ENCODE peak calls at places on chromosomes 3 and 15, in five cellular contexts. One of them, this sample, is unnamed.
A peak's percentile ranks its signal among the peaks of the same experiment; 100 is the strongest.

GRCh38 chr3:152574461-152575079 is 260.4 kb upstream of the P2RY1 start:
- DNase-seq in IMR-90: peak; percentile 51
- DNase-seq in A549: peak; percentile 36
- DNase-seq in K562: peak; percentile 68
- DNase-seq in SK-N-SH: peak; percentile 33
- DNase-seq in this sample: peak; percentile 26

GRCh38 chr3:56878046-56878445 is 76.3 kb upstream of the ARHGEF3 start:
- DNase-seq in IMR-90: peak; percentile 24
- DNase-seq in A549: no peak
- DNase-seq in K562: peak; percentile 6
- DNase-seq in SK-N-SH: no peak
- DNase-seq in this sample: no peak

GRCh38 chr15:40534371-40534770 is 30.5 kb downstream of the CCDC32 start:
- DNase-seq in IMR-90: no peak
- DNase-seq in A549: no peak
- DNase-seq in K562: no peak
- DNase-seq in SK-N-SH: no peak
- DNase-seq in this sample: no peak

GRCh38 chr3:143228405-143228804 is 108.8 kb downstream of the CHST2 start:
- DNase-seq in IMR-90: no peak
- DNase-seq in A549: no peak
- DNase-seq in K562: no peak
- DNase-seq in SK-N-SH: no peak
- DNase-seq in this sample: no peak

GRCh38 chr15:52529289-52529929 is 729 bp upstream of the MYO5A start:
- DNase-seq in IMR-90: no peak
- DNase-seq in A549: no peak
- DNase-seq in K562: no peak
- DNase-seq in SK-N-SH: no peak
- DNase-seq in this sample: no peak

GRCh38 chr15:85164841-85165466 is 183.3 kb downstream of the PDE8A start:
- DNase-seq in IMR-90: no peak
- DNase-seq in A549: no peak
- DNase-seq in K562: no peak
- DNase-seq in SK-N-SH: no peak
- DNase-seq in this sample: no peak

GRCh38 chr15:74318376-74319137 is 48.9 kb downstream of the CYP11A1 start:
- DNase-seq in IMR-90: no peak
- DNase-seq in A549: no peak
- DNase-seq in K562: no peak
- DNase-seq in SK-N-SH: no peak
- DNase-seq in this sample: no peak

GRCh38 chr15:48149858-48150257 is 28.2 kb downstream of the MYEF2 start:
- DNase-seq in IMR-90: peak; percentile 83
- DNase-seq in A549: no peak
- DNase-seq in K562: no peak
- DNase-seq in SK-N-SH: no peak
- DNase-seq in this sample: no peak

GRCh38 chr3:34268032-34268760 is 469.8 kb downstream of the PDCD6IP start:
- DNase-seq in IMR-90: no peak
- DNase-seq in A549: no peak
- DNase-seq in K562: peak; percentile 27
- DNase-seq in SK-N-SH: no peak
- DNase-seq in this sample: no peak

GRCh38 chr15:80026310-80026709 is 33.2 kb upstream of the ZFAND6 start:
- DNase-seq in IMR-90: no peak
- DNase-seq in A549: no peak
- DNase-seq in K562: no peak
- DNase-seq in SK-N-SH: no peak
- DNase-seq in this sample: no peak

GRCh38 chr3:171561601-171562323 is 101.6 kb upstream of the TNIK start:
- DNase-seq in IMR-90: no peak
- DNase-seq in A549: no peak
- DNase-seq in K562: no peak
- DNase-seq in SK-N-SH: no peak
- DNase-seq in this sample: peak; percentile 36

GRCh38 chr3:8336456-8336855 is 165.2 kb upstream of the LMCD1 start:
- DNase-seq in IMR-90: no peak
- DNase-seq in A549: no peak
- DNase-seq in K562: peak; percentile 11
- DNase-seq in SK-N-SH: no peak
- DNase-seq in this sample: no peak

GRCh38 chr3:31364711-31365110 is 168.0 kb upstream of the STT3B start:
- DNase-seq in IMR-90: peak; percentile 75
- DNase-seq in A549: no peak
- DNase-seq in K562: peak; percentile 23
- DNase-seq in SK-N-SH: no peak
- DNase-seq in this sample: no peak

GRCh38 chr3:165185707-165186327 is 10.4 kb downstream of the SLITRK3 start:
- DNase-seq in IMR-90: peak; percentile 52
- DNase-seq in A549: no peak
- DNase-seq in K562: peak; percentile 66
- DNase-seq in SK-N-SH: peak; percentile 64
- DNase-seq in this sample: peak; percentile 0

GRCh38 chr3:180408654-180409053 is 193.3 kb upstream of the TTC14 start:
- DNase-seq in IMR-90: peak; percentile 51
- DNase-seq in A549: no peak
- DNase-seq in K562: no peak
- DNase-seq in SK-N-SH: no peak
- DNase-seq in this sample: no peak

GRCh38 chr3:59575113-59576001 is 525.5 kb upstream of the CFAP20DC start:
- DNase-seq in IMR-90: peak; percentile 69
- DNase-seq in A549: peak; percentile 58
- DNase-seq in K562: peak; percentile 68
- DNase-seq in SK-N-SH: peak; percentile 73
- DNase-seq in this sample: peak; percentile 40

GRCh38 chr15:59622289-59622688 is 10.7 kb downstream of the GCNT3 start:
- DNase-seq in IMR-90: peak; percentile 34
- DNase-seq in A549: peak; percentile 96
- DNase-seq in K562: peak; percentile 55
- DNase-seq in SK-N-SH: peak; percentile 54
- DNase-seq in this sample: no peak

GRCh38 chr15:96347181-96348111 is 16.9 kb downstream of the NR2F2 start:
- DNase-seq in IMR-90: no peak
- DNase-seq in A549: no peak
- DNase-seq in K562: peak; percentile 39
- DNase-seq in SK-N-SH: no peak
- DNase-seq in this sample: no peak

GRCh38 chr15:56040081-56041035 is 46.9 kb upstream of the NEDD4 start:
- DNase-seq in IMR-90: peak; percentile 98
- DNase-seq in A549: peak; percentile 66
- DNase-seq in K562: peak; percentile 47
- DNase-seq in SK-N-SH: no peak
- DNase-seq in this sample: no peak

GRCh38 chr3:71973337-71974030 is 188.5 kb upstream of the PROK2 start:
- DNase-seq in IMR-90: no peak
- DNase-seq in A549: no peak
- DNase-seq in K562: no peak
- DNase-seq in SK-N-SH: no peak
- DNase-seq in this sample: no peak

GRCh38 chr3:104519468-104519867 is 847.2 kb upstream of the ALCAM start:
- DNase-seq in IMR-90: no peak
- DNase-seq in A549: no peak
- DNase-seq in K562: no peak
- DNase-seq in SK-N-SH: no peak
- DNase-seq in this sample: no peak
- TF ChIP-seq RCOR1 in IMR-90: no peak
- TF ChIP-seq RCOR1 in A549: no peak
- TF ChIP-seq RCOR1 in K562: no peak
- TF ChIP-seq RCOR1 in SK-N-SH: no peak
- TF ChIP-seq RCOR1 in this sample: no peak

GRCh38 chr3:156323466-156323865 is 203.1 kb downstream of the KCNAB1 start:
- DNase-seq in IMR-90: no peak
- DNase-seq in A549: no peak
- DNase-seq in K562: no peak
- DNase-seq in SK-N-SH: no peak
- DNase-seq in this sample: no peak
- TF ChIP-seq RCOR1 in IMR-90: no peak
- TF ChIP-seq RCOR1 in A549: no peak
- TF ChIP-seq RCOR1 in K562: no peak
- TF ChIP-seq RCOR1 in SK-N-SH: no peak
- TF ChIP-seq RCOR1 in this sample: no peak

GRCh38 chr3:88151358-88151757 is 1.6 kb downstream of the C3orf38 start:
- DNase-seq in IMR-90: no peak
- DNase-seq in A549: no peak
- DNase-seq in K562: no peak
- DNase-seq in SK-N-SH: no peak
- DNase-seq in this sample: no peak

GRCh38 chr3:88149516-88150362 is at the start of gene C3orf38:
- DNase-seq in IMR-90: peak; percentile 89
- DNase-seq in A549: peak; percentile 85
- DNase-seq in K562: peak; percentile 90
- DNase-seq in SK-N-SH: peak; percentile 88
- DNase-seq in this sample: peak; percentile 64

GRCh38 chr3:88150371-88150770 is 612 bp downstream of the C3orf38 start:
- DNase-seq in IMR-90: no peak
- DNase-seq in A549: no peak
- DNase-seq in K562: no peak
- DNase-seq in SK-N-SH: peak; percentile 9
- DNase-seq in this sample: no peak

GRCh38 chr3:88149146-88149515 is 628 bp upstream of the C3orf38 start:
- DNase-seq in IMR-90: peak; percentile 16
- DNase-seq in A549: peak; percentile 25
- DNase-seq in K562: no peak
- DNase-seq in SK-N-SH: peak; percentile 47
- DNase-seq in this sample: no peak

DNA sequence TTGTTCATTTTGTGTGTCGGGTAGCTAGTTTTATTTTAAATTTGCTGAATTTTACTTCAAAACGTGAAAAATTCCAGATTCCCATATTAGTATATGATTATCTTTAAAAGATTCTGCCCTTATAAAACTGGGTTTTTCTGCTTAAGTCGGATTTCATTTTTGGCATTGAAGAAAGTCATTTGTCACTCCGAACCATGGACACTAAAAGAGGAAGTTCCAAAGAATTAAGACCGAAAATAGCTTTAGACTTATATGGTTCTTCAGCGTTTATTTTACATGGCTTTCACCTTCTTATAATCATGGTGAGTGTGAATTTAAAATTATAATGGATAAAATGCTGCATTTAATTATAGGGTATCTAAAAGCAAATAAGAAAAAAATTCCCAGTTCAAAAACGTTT is 1.0 kb downstream of the C3orf38 start:
- DNase-seq in IMR-90: no peak
- DNase-seq in A549: no peak
- DNase-seq in K562: no peak
- DNase-seq in SK-N-SH: no peak
- DNase-seq in this sample: no peak
- TF ChIP-seq RCOR1 in IMR-90: no peak
- TF ChIP-seq RCOR1 in A549: no peak
- TF ChIP-seq RCOR1 in K562: no peak
- TF ChIP-seq RCOR1 in SK-N-SH: no peak
- TF ChIP-seq RCOR1 in this sample: no peak

GRCh38 chr15:88477126-88477525 is 9.6 kb downstream of the MRPS11 start:
- DNase-seq in IMR-90: no peak
- DNase-seq in A549: no peak
- DNase-seq in K562: no peak
- DNase-seq in SK-N-SH: no peak
- DNase-seq in this sample: no peak

GRCh38 chr15:88479169-88479568 is 11.7 kb downstream of the MRPS11 start:
- DNase-seq in IMR-90: no peak
- DNase-seq in A549: no peak
- DNase-seq in K562: no peak
- DNase-seq in SK-N-SH: no peak
- DNase-seq in this sample: no peak

GRCh38 chr15:88480981-88481380 is 13.5 kb downstream of the MRPS11 start:
- DNase-seq in IMR-90: no peak
- DNase-seq in A549: no peak
- DNase-seq in K562: no peak
- DNase-seq in SK-N-SH: no peak
- DNase-seq in this sample: no peak

GRCh38 chr15:88477885-88478284 is 10.4 kb downstream of the MRPS11 start:
- DNase-seq in IMR-90: no peak
- DNase-seq in A549: no peak
- DNase-seq in K562: no peak
- DNase-seq in SK-N-SH: no peak
- DNase-seq in this sample: no peak

GRCh38 chr15:88476635-88477038 is 9.1 kb downstream of the MRPS11 start:
- DNase-seq in IMR-90: peak; percentile 55
- DNase-seq in A549: peak; percentile 68
- DNase-seq in K562: peak; percentile 66
- DNase-seq in SK-N-SH: peak; percentile 74
- DNase-seq in this sample: no peak
- TF ChIP-seq RCOR1 in IMR-90: no peak
- TF ChIP-seq RCOR1 in A549: no peak
- TF ChIP-seq RCOR1 in K562: no peak
- TF ChIP-seq RCOR1 in SK-N-SH: no peak
- TF ChIP-seq RCOR1 in this sample: no peak

GRCh38 chr15:92883643-92884458 is 16.3 kb upstream of the CHD2 start:
- DNase-seq in IMR-90: peak; percentile 62
- DNase-seq in A549: no peak
- DNase-seq in K562: no peak
- DNase-seq in SK-N-SH: no peak
- DNase-seq in this sample: no peak
- TF ChIP-seq RCOR1 in IMR-90: no peak
- TF ChIP-seq RCOR1 in A549: no peak
- TF ChIP-seq RCOR1 in K562: no peak
- TF ChIP-seq RCOR1 in SK-N-SH: no peak
- TF ChIP-seq RCOR1 in this sample: no peak

DNA sequence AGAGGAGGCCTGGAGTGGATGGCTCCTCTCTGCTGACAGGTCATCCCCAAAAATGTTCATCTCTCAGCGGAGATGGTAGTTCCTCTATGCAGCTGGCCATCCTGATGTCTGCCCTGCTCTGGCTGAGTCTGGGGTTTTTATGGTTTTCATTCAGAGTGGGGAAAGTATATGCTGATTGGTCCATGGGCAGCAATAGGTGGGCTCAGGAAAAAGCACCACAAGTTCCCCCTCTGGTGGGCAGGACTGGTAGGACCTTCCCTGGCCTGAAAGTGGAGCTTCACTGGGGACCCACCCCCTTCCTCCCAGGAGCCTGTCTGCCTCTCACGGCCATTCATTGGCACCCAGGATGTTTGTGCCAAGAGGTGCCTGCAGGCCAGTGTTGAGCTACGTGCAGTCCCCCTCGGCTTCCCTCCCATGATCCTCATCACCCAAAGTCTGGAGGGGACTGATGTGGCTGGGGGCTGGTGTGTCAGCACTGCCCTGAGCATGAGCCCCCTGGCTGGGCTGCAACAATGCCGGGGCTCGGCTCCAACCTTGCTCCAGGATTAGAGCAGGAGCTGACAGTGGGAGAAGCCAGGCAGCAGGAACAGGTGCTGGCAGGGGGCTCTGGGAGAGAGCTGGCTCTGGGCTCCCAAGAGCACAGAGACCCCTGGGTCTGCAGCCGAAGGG is 13.1 kb upstream of the BLOC1S6 start:
- DNase-seq in IMR-90: no peak
- DNase-seq in A549: no peak
- DNase-seq in K562: peak; percentile 45
- DNase-seq in SK-N-SH: peak; percentile 28
- DNase-seq in this sample: no peak
- TF ChIP-seq RCOR1 in IMR-90: no peak
- TF ChIP-seq RCOR1 in A549: no peak
- TF ChIP-seq RCOR1 in K562: no peak
- TF ChIP-seq RCOR1 in SK-N-SH: no peak
- TF ChIP-seq RCOR1 in this sample: no peak

This sample was measured in GM12878.